ENCODE peak calls at places on chromosomes 5 and 9, in five cellular contexts. Z, J, X, Y and U are unnamed samples.

GRCh38 chr5:86757824-86758223 is 140.1 kb downstream of the COX7C start:
- DNase-seq in Z (peak), J (no peak), X (no peak), Y (no peak), U (no peak)

GRCh38 chr5:109038209-109038840 is 290.6 kb downstream of the FER start:
- DNase-seq in Z (no peak), J (no peak), X (no peak), Y (no peak), U (no peak)

GRCh38 chr5:65769539-65769938 is 47.5 kb downstream of the NLN start:
- DNase-seq in Z (peak), J (no peak), X (no peak), Y (no peak), U (no peak)

GRCh38 chr9:15349892-15350761 is 43.1 kb upstream of the TTC39B start:
- DNase-seq in Z (no peak), J (no peak), X (no peak), Y (no peak), U (no peak)

GRCh38 chr5:53392073-53392472 is 88.4 kb upstream of the FST start:
- DNase-seq in Z (no peak), J (no peak), X (no peak), Y (no peak), U (no peak)

GRCh38 chr5:23840083-23840482 is 332.7 kb downstream of the PRDM9 start:
- DNase-seq in Z (no peak), J (no peak), X (no peak), Y (no peak), U (no peak)

GRCh38 chr5:88245893-88246244 is 22.8 kb downstream of the TMEM161B start:
- DNase-seq in Z (no peak), J (no peak), X (no peak), Y (no peak), U (peak)

GRCh38 chr9:130982636-130983282 is 26.2 kb upstream of the LAMC3 start:
- DNase-seq in Z (no peak), J (no peak), X (no peak), Y (no peak), U (no peak)

GRCh38 chr5:170416526-170416925 is 27.4 kb upstream of the KCNMB1 start:
- DNase-seq in Z (no peak), J (no peak), X (no peak), Y (no peak), U (no peak)

GRCh38 chr5:126117044-126117443 is 306.2 kb upstream of the GRAMD2B start:
- DNase-seq in Z (no peak), J (no peak), X (no peak), Y (no peak), U (no peak)

GRCh38 chr9:137301086-137301947 is 754 bp downstream of the NRARP start:
- DNase-seq in Z (no peak), J (peak), X (no peak), Y (peak), U (no peak)

GRCh38 chr5:31645420-31646081 is 6.6 kb downstream of the PDZD2 start:
- DNase-seq in Z (no peak), J (no peak), X (no peak), Y (no peak), U (no peak)

GRCh38 chr9:19378154-19378553 is 1.9 kb downstream of the RPS6 start:
- DNase-seq in Z (no peak), J (no peak), X (no peak), Y (no peak), U (no peak)
- H3K4me3 ChIP-seq in Z (peak), J (no peak), X (peak), Y (peak), U (peak)

DNA sequence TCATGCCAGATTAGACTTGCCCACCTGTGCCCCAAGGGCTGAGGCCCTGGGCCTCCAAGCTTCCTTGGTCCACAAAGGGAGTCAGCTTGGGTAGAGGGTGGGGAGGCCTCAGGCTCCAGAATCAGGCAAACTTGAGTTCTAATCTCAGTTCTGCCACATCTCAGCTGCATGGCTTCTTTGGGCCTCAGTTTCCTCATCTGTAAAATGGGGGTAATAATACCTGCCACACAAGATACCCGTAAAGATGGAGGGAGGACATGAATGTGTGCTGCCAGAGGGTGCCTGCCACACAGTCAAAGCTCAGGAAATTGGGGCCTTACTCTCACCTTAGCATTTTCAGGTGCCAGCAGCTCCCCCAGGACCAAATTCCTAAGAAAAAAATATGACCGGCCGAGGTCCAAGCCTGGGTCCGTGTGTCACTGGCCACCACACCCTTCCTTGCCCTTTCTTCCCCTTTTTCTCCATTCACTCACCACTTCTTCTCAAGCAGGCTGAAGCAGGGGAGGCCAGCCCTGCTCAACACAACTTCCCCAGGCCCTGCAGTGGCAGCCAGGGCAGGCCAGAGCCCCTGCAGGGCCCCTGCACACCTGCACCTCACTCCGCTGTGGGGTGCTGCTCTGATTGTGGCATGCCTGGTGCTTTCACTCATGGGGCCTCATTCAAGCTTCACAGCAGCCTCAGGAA is 3.8 kb downstream of the RGS14 start:
- DNase-seq in Z (no peak), J (no peak), X (no peak), Y (no peak), U (no peak)
- TF ChIP-seq CTCF in Z (no peak), J (no peak), X (no peak), Y (no peak), U (no peak)

DNA sequence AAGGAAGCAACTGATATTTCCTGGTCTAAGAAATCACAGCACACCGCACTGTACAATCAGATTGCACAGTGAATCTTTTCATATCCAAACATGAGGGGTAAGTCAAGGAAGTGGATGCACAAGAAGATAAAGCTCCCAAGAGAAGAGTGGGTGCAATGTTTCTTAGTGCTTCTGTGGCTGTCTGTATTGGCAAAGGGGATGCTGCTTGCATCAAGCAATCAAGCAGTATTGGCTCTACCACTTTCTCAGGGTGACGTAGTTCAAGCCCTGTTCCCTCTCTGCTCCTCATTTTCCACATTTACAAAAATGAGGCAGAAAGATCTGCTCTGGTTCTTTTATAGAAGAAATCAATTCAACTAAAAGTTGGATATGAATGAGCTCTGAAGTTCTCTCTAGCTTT is 2.3 kb downstream of the TNFSF8 start:
- DNase-seq in Z (no peak), J (no peak), X (no peak), Y (no peak), U (no peak)
- H3K4me3 ChIP-seq in Z (no peak), J (no peak), X (peak), Y (no peak), U (no peak)

GRCh38 chr5:79333852-79334557 is 98.1 kb downstream of the JMY start:
- DNase-seq in Z (no peak), J (no peak), X (no peak), Y (no peak), U (no peak)
- TF ChIP-seq CTCF in Z (no peak), J (no peak), X (no peak), Y (no peak), U (no peak)

GRCh38 chr5:179822059-179822432 is 1.3 kb downstream of the SQSTM1 start:
- DNase-seq in Z (no peak), J (no peak), X (no peak), Y (no peak), U (no peak)
- H3K4me3 ChIP-seq in Z (peak), J (peak), X (peak), Y (peak), U (peak)

GRCh38 chr5:148970876-148971275 is 92.0 kb downstream of the SH3TC2 start:
- DNase-seq in Z (no peak), J (no peak), X (no peak), Y (no peak), U (no peak)

GRCh38 chr5:148968311-148968710 is 94.6 kb downstream of the SH3TC2 start:
- DNase-seq in Z (no peak), J (no peak), X (no peak), Y (no peak), U (no peak)

GRCh38 chr5:148967783-148968182 is 95.1 kb downstream of the SH3TC2 start:
- DNase-seq in Z (no peak), J (no peak), X (no peak), Y (peak), U (no peak)

GRCh38 chr5:148970228-148970627 is 92.6 kb downstream of the SH3TC2 start:
- DNase-seq in Z (peak), J (peak), X (no peak), Y (no peak), U (peak)

DNA sequence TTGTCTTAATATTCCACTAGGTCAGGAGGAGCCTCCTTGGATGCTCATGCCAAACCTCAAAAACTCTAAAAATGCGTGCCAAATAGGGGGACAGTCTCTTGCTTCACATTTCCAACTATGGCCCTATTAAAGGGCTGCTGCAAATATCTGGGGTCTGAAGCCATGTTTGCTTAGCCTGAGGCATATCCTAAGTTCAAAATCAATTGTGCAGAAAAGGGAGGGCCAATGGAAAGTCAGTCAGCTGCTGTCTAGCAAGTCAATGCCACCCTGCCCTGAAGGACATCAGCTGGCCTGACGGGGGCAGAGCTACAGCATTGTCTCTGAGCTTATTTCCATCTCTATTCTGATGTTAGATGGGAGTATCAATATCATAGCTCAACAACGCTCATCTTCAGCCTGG is 93.6 kb downstream of the SH3TC2 start:
- DNase-seq in Z (no peak), J (no peak), X (no peak), Y (no peak), U (no peak)
- TF ChIP-seq CTCF in Z (no peak), J (no peak), X (no peak), Y (no peak), U (no peak)